ENCODE peak calls at places on chromosomes 12 and 14, in four cellular contexts. E, X, A and F are unnamed samples.
A peak's percentile ranks its signal among the peaks of the same experiment; 100 is the strongest.

GRCh38 chr14:65167072-65167645 is 64.8 kb upstream of the MAX start:
- DNase-seq in X (no peak), A (no peak), E (no peak), F (no peak)

GRCh38 chr12:78183854-78184253 is 353.2 kb downstream of the NAV3 start:
- DNase-seq in X (no peak), A (no peak), E (no peak), F (no peak)

GRCh38 chr14:104563191-104563741 is 16.3 kb upstream of the C14orf180 start:
- DNase-seq in E (no peak), A (no peak), X (no peak), F (no peak)

GRCh38 chr14:42556551-42556950 is 949.9 kb downstream of the LRFN5 start:
- DNase-seq in A (no peak), X (no peak), E (no peak), F (no peak)

GRCh38 chr14:64684091-64684490 is 20.1 kb upstream of the PLEKHG3 start:
- DNase-seq in A (no peak), E (no peak), X (peak; percentile 62), F (no peak)

GRCh38 chr12:121189061-121189886 is 20.7 kb upstream of the P2RX4 start:
- DNase-seq in E (peak; percentile 57), X (no peak), A (no peak), F (no peak)

GRCh38 chr12:55963760-55964159 is 2.1 kb downstream of the PMEL start:
- DNase-seq in E (no peak), X (no peak), A (no peak), F (no peak)

GRCh38 chr14:78847801-78848200 is 677.6 kb downstream of the NRXN3 start:
- DNase-seq in X (no peak), A (no peak), E (no peak), F (no peak)

GRCh38 chr14:32370720-32371119 is 41.6 kb downstream of the AKAP6 start:
- DNase-seq in X (no peak), A (no peak), E (no peak), F (no peak)

GRCh38 chr14:61388976-61389576 is 67.7 kb downstream of the PRKCH start:
- DNase-seq in A (no peak), E (no peak), X (no peak), F (peak; percentile 90)

GRCh38 chr12:110100315-110100970 is 23.7 kb upstream of the IFT81 start:
- DNase-seq in X (peak; percentile 80), A (peak; percentile 80), E (peak; percentile 61), F (peak; percentile 85)

GRCh38 chr12:110199360-110200123 is 75.4 kb downstream of the IFT81 start:
- DNase-seq in X (peak; percentile 33), E (no peak), A (no peak), F (no peak)

GRCh38 chr12:9331218-9331626 is 123.0 kb upstream of the PZP start:
- DNase-seq in E (peak; percentile 65), X (peak; percentile 76), A (peak; percentile 94), F (peak; percentile 73)

GRCh38 chr12:131138638-131139362 is 185.1 kb downstream of the ADGRD1 start:
- DNase-seq in X (no peak), A (no peak), E (no peak), F (no peak)

DNA sequence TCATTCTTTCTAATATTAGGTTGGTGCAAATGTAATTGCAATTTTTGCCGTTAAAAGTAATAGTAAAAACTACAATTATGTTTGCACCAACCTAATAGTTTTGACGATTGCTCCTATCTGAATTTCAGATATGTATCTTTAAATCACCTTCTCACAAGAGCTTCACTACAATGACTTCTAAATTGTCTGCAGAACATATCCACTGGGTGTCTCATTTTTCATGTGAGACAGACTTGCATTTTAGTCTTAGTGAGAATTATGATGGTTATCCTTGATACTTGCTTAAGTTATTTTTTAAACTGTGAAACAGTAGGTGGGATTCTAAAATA is 84.6 kb downstream of the ITPR2 start:
- DNase-seq in E (no peak), X (no peak), A (no peak), F (no peak)
- H3K4me1 ChIP-seq in E (no peaks in the 10 kb centered on the region), X (peaks cover 18% of the 10 kb centered on the region), A (no peaks in the 10 kb centered on the region), F (peaks cover 26% of the 10 kb centered on the region)

GRCh38 chr14:24363401-24363800 is 4.6 kb upstream of the NFATC4 start:
- DNase-seq in A (no peak), X (no peak), E (no peak), F (peak; percentile 77)

GRCh38 chr14:24365600-24366374 is 2.2 kb upstream of the NFATC4 start:
- DNase-seq in X (peak; percentile 95), E (no peak), A (peak; percentile 87), F (peak; percentile 88)

GRCh38 chr14:24366664-24367505 is 1.1 kb upstream of the NFATC4 start:
- DNase-seq in X (peak; percentile 96), A (peak; percentile 94), E (peak; percentile 63), F (peak; percentile 90)

GRCh38 chr14:24366375-24366663 is 1.7 kb upstream of the NFATC4 start:
- DNase-seq in X (no peak), A (no peak), E (no peak), F (no peak)

GRCh38 chr14:24364841-24365240 is 3.1 kb upstream of the NFATC4 start:
- DNase-seq in X (no peak), E (no peak), A (no peak), F (no peak)
- H2AFZ ChIP-seq in X (no peak overlapping the region), E (no peak overlapping the region), A (no peak overlapping the region), F (no peak overlapping the region)

GRCh38 chr14:22837059-22837749 is 819 bp downstream of the MMP14 start:
- DNase-seq in A (peak; percentile 74), X (peak; percentile 79), E (no peak), F (no peak)
- H3K4me2 ChIP-seq in A (peak overlapping the region; percentile 98), X (peak overlapping the region; percentile 88), E (no peak overlapping the region), F (peak overlapping the region; percentile 79)

GRCh38 chr12:108821407-108822397 is 35.7 kb downstream of the SSH1 start:
- DNase-seq in E (no peak), X (no peak), A (no peak), F (peak; percentile 42)

GRCh38 chr12:108819920-108820699 is 37.3 kb downstream of the SSH1 start:
- DNase-seq in X (no peak), E (peak; percentile 51), A (no peak), F (no peak)

GRCh38 chr12:108820700-108821406 is 36.5 kb downstream of the SSH1 start:
- DNase-seq in E (no peak), X (no peak), A (no peak), F (no peak)

GRCh38 chr12:108823804-108824203 is 33.6 kb downstream of the SSH1 start:
- DNase-seq in A (no peak), X (no peak), E (no peak), F (no peak)

DNA sequence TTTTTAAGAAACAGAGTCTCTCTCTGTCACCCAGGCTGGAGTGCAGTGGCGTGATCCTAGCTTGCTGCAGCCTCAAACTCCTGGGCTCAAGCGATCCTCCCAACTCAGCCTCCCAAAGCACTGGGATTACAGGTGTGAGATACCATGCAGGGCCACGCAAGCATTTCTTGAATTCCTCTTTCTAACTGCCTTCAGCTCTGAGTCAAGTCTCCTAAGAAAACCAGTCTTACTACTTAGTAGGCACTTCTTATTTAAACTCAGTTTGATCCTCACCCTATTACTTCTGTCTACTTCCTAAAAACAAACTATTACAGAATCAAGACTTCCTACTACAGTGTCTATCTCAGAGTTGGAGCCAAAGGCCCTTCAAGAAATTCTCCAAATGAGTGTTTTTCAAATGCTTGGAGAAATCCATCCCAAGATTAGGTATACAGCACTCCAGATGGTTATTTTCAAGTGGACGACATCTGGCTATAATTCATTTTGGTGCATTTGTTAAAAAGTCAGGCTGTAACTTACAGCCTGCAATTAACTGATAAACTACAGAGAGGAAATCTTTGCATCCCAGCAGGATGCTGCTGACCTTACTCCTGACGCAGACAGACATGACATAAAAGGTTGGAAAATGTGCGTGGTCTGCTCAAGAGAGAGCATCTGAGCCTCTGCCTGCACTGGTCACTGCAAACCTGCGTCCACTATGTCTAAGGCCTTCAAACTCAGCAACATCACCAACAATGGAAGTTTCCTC is 34.8 kb downstream of the SSH1 start:
- DNase-seq in X (no peak), E (no peak), A (no peak), F (peak; percentile 68)
- H3K4me1 ChIP-seq in X (peaks cover 33% of the 10 kb centered on the region), E (peaks cover 47% of the 10 kb centered on the region), A (peaks cover 3% of the 10 kb centered on the region), F (peaks cover 26% of the 10 kb centered on the region)

GRCh38 chr14:31230559-31230958 is 23.0 kb upstream of the HECTD1 start:
- DNase-seq in E (no peak), X (no peak), A (no peak), F (no peak)

GRCh38 chr14:31229638-31230229 is 22.1 kb upstream of the HECTD1 start:
- DNase-seq in E (peak; percentile 69), A (peak; percentile 51), X (peak; percentile 89), F (peak; percentile 98)

GRCh38 chr14:31232081-31232480 is 24.5 kb upstream of the HECTD1 start:
- DNase-seq in X (no peak), E (no peak), A (no peak), F (no peak)

GRCh38 chr14:31229009-31229408 is 21.4 kb upstream of the HECTD1 start:
- DNase-seq in X (no peak), A (no peak), E (no peak), F (no peak)

DNA sequence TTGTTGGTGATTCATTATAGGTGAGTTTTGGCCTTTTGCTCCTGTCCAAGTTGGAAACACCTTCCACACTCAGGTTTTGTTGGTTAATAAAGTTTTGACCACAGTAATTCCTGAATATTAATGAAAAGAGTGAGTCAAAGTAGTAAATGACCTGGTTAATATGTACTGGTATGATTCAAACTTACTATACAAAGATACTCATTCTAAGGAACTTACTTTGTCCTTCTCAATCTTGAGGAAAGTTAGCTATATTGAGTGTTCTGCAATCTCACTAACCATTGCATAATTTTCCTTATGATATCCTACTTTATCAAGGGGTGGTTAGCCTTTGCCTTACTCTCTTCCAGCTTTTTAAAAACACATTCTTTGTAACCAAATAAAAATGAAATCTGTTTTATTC is 20.9 kb upstream of the HECTD1 start:
- DNase-seq in E (no peak), A (no peak), X (no peak), F (no peak)
- H2AFZ ChIP-seq in E (peak overlapping the region; percentile 72), A (no peak overlapping the region), X (no peak overlapping the region), F (no peak overlapping the region)